ENCODE peak calls at places on chromosome 22, in ten cellular contexts. Q is lung; T is CD4-positive, alpha-beta T cell; N is heart right ventricle; D is pancreas; X is K562; W is GM12865; L is astrocyte of the spinal cord; K is A549; O is astrocyte. A is an unnamed sample.

GRCh38 chr22:44380716-44381500 is 68.2 kb upstream of the SHISAL1 start:
- DNase-seq in Q (no peak), T (no peak), N (no peak), D (no peak), X (no peak), W (no peak), L (no peak), K (no peak), O (no peak), A (no peak)

GRCh38 chr22:27460596-27461347 is 340.8 kb downstream of the MN1 start:
- DNase-seq in Q (no peak), T (no peak), N (peak), D (no peak), X (no peak), W (no peak), L (peak), K (no peak), O (peak), A (no peak)

GRCh38 chr22:46754110-46754799 is 8.2 kb upstream of the TBC1D22A start:
- DNase-seq in Q (peak), T (peak), N (peak), D (peak), X (peak), W (peak), L (peak), K (peak), O (peak), A (no peak)

GRCh38 chr22:47846206-47846605 is 1083.8 kb downstream of the TBC1D22A start:
- DNase-seq in Q (no peak), T (no peak), N (no peak), D (no peak), X (no peak), W (no peak), L (no peak), K (no peak), O (no peak), A (no peak)

GRCh38 chr22:20918663-20919220 is 1.5 kb downstream of the CRKL start:
- DNase-seq in Q (no peak), T (no peak), N (no peak), D (no peak), X (peak), W (no peak), L (no peak), K (no peak), O (no peak), A (no peak)

GRCh38 chr22:25702571-25703167 is 39.3 kb upstream of the MYO18B start:
- DNase-seq in Q (no peak), T (no peak), N (no peak), D (no peak), X (no peak), W (peak), L (no peak), K (no peak), O (no peak), A (no peak)

GRCh38 chr22:23058481-23059336 is 11.6 kb upstream of the GNAZ start:
- DNase-seq in Q (no peak), T (no peak), N (no peak), D (peak), X (no peak), W (no peak), L (no peak), K (no peak), O (no peak), A (peak)

GRCh38 chr22:35463231-35463933 is 63.4 kb downstream of the MCM5 start:
- DNase-seq in Q (no peak), T (no peak), N (no peak), D (no peak), X (no peak), W (no peak), L (no peak), K (no peak), O (no peak), A (no peak)

GRCh38 chr22:46824348-46824909 is 62.0 kb downstream of the TBC1D22A start:
- DNase-seq in Q (no peak), T (no peak), N (no peak), D (no peak), X (no peak), W (no peak), L (no peak), K (no peak), O (no peak), A (no peak)

GRCh38 chr22:25404923-25405853 is 159.3 kb upstream of the GRK3 start:
- DNase-seq in Q (peak), T (peak), N (peak), D (peak), X (peak), W (peak), L (peak), K (peak), O (peak), A (peak)

GRCh38 chr22:25348391-25348790 is 129.0 kb downstream of the CRYBB2 start:
- DNase-seq in Q (no peak), T (no peak), N (no peak), D (no peak), X (no peak), W (no peak), L (no peak), K (no peak), O (no peak), A (no peak)

GRCh38 chr22:23270212-23270733 is 90.0 kb downstream of the BCR start:
- DNase-seq in Q (no peak), T (no peak), N (no peak), D (no peak), X (no peak), W (no peak), L (no peak), K (no peak), O (no peak), A (no peak)

GRCh38 chr22:17786435-17787158 is 12.3 kb upstream of the BID start:
- DNase-seq in Q (no peak), T (no peak), N (peak), D (no peak), X (peak), W (no peak), L (peak), K (no peak), O (peak), A (no peak)

GRCh38 chr22:25942989-25943411 is 201.0 kb downstream of the MYO18B start:
- DNase-seq in Q (no peak), T (no peak), N (peak), D (peak), X (no peak), W (no peak), L (no peak), K (peak), O (no peak), A (no peak)

GRCh38 chr22:33000342-33001280 is 57.6 kb downstream of the SYN3 start:
- DNase-seq in Q (no peak), T (peak), N (peak), D (peak), X (peak), W (peak), L (peak), K (peak), O (no peak), A (peak)

GRCh38 chr22:39654959-39655579 is 84.5 kb downstream of the CACNA1I start:
- DNase-seq in Q (no peak), T (no peak), N (no peak), D (no peak), X (peak), W (peak), L (no peak), K (peak), O (no peak), A (no peak)

GRCh38 chr22:50626856-50627451 is 998 bp downstream of the ARSA start:
- DNase-seq in Q (no peak), T (no peak), N (no peak), D (peak), X (no peak), W (no peak), L (no peak), K (no peak), O (no peak), A (no peak)

GRCh38 chr22:37544955-37545702 is 15.2 kb upstream of the CDC42EP1 start:
- DNase-seq in Q (peak), T (peak), N (peak), D (peak), X (peak), W (peak), L (peak), K (peak), O (no peak), A (peak)

GRCh38 chr22:46183733-46184132 is 33.4 kb downstream of the PPARA start:
- DNase-seq in Q (no peak), T (no peak), N (no peak), D (no peak), X (no peak), W (no peak), L (no peak), K (no peak), O (no peak), A (no peak)

GRCh38 chr22:50702261-50702671 is 29.6 kb downstream of the SHANK3 start:
- DNase-seq in Q (no peak), T (no peak), N (no peak), D (no peak), X (no peak), W (no peak), L (no peak), K (no peak), O (no peak), A (no peak)

GRCh38 chr22:28034760-28035401 is 115.8 kb upstream of the PITPNB start:
- DNase-seq in Q (peak), T (no peak), N (peak), D (peak), X (peak), W (peak), L (peak), K (no peak), O (peak), A (no peak)

GRCh38 chr22:32545801-32546200 is 71.2 kb downstream of the FBXO7 start:
- DNase-seq in Q (no peak), T (no peak), N (no peak), D (no peak), X (no peak), W (no peak), L (no peak), K (no peak), O (peak), A (no peak)

GRCh38 chr22:48106215-48106614 is 1343.8 kb downstream of the TBC1D22A start:
- DNase-seq in Q (no peak), T (no peak), N (no peak), D (no peak), X (no peak), W (no peak), L (no peak), K (no peak), O (no peak), A (no peak)

GRCh38 chr22:28008649-28009048 is 89.6 kb upstream of the PITPNB start:
- DNase-seq in Q (no peak), T (no peak), N (no peak), D (no peak), X (no peak), W (no peak), L (no peak), K (no peak), O (no peak), A (no peak)

GRCh38 chr22:24707477-24707816 is 67.1 kb downstream of the PIWIL3 start:
- DNase-seq in Q (no peak), T (no peak), N (no peak), D (no peak), X (no peak), W (no peak), L (no peak), K (peak), O (no peak), A (no peak)

GRCh38 chr22:23401111-23401909 is 178.8 kb downstream of the IGLL1 start:
- DNase-seq in Q (no peak), T (no peak), N (no peak), D (peak), X (peak), W (no peak), L (peak), K (no peak), O (peak), A (no peak)

GRCh38 chr22:44862981-44863860 is 110.8 kb downstream of the ARHGAP8 start:
- DNase-seq in Q (no peak), T (no peak), N (no peak), D (no peak), X (peak), W (peak), L (no peak), K (no peak), O (no peak), A (no peak)

GRCh38 chr22:35446365-35446764 is 46.4 kb downstream of the MCM5 start:
- DNase-seq in Q (no peak), T (no peak), N (no peak), D (no peak), X (no peak), W (no peak), L (peak), K (no peak), O (peak), A (no peak)

DNA sequence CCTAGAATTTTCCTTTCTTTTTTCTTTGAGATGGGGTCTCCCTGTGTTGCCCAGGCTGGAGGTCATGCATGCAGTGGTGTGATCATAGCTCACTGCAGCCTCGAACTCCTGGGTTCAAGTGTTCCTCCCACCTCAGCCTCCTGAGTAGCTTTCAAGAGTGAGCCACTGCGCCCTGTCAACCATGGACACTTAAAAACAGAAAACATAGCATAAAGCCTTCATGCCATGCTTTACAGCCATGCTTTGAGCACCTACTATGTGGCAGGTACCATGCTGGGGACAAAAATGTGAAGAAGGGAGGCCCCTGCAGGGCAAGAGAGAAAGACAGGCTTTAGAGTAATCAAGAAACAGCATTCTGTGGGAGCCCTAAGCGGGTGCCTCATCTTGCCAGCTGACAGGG is 13.7 kb upstream of the GNB1L start:
- DNase-seq in Q (no peak), T (no peak), N (no peak), D (no peak), X (no peak), W (no peak), L (no peak), K (no peak), O (no peak), A (no peak)
- TF ChIP-seq CTCF in Q (no peak), T (no peak), N (no peak), D (no peak), X (peak), W (no peak), L (no peak), K (no peak), O (no peak), A (no peak)

DNA sequence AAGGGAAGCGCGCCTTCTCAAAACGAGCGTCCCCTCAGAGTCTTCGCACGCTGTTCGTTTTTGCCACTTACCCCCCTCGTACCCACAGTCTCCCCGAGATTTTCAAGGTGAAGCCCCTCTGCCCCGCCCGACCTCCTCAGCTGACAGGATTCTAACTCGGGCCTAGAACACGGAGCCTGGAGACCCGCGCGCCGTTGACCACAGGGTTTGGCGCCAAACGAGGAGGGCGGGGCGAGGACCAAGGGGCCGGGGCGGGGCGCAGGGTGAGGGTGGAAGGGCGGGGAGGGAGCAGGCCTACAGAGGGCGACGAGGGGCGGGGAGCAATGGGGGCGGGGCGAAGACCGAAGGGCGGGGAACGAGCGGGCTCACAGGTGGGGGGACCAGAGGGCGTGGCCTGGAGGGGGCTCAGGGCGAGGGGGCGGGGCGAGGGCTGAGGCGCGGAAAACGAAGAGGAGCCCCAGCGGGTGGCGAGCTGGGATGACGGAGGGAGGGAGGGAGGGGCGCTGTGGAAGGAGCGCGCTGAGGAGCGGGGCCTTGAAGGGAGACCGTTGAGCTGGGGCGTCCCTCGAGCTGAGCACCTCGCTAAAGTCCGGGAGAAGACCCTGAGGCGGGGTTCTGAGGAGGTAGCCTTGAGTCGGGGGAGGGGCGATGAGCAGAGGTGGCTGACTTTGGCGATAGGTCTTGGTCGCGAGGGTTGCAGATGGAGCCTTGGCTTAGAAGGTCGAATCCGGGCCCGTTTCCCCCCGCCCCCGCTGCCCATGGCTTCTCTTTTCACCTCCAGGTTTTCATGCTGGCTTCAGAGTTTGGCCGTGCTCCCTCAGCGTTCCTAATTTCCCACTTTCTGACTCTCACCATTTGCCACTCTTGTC is at the start of gene DMC1:
- DNase-seq in Q (peak), T (peak), N (peak), D (peak), X (peak), W (peak), L (peak), K (peak), O (peak), A (peak)
- TF ChIP-seq CTCF in Q (no peak), T (no peak), N (no peak), D (no peak), X (no peak), W (no peak), L (no peak), K (no peak), O (no peak), A (no peak)

GRCh38 chr22:49152146-49152929 is 675.3 kb downstream of the BRD1 start:
- DNase-seq in Q (no peak), T (no peak), N (no peak), D (no peak), X (peak), W (no peak), L (no peak), K (no peak), O (no peak), A (no peak)

GRCh38 chr22:49151256-49152131 is 676.2 kb downstream of the BRD1 start:
- DNase-seq in Q (no peak), T (no peak), N (no peak), D (no peak), X (no peak), W (no peak), L (no peak), K (no peak), O (no peak), A (no peak)

GRCh38 chr22:49154433-49154832 is 673.2 kb downstream of the BRD1 start:
- DNase-seq in Q (no peak), T (no peak), N (no peak), D (no peak), X (no peak), W (no peak), L (no peak), K (no peak), O (no peak), A (no peak)

GRCh38 chr22:49153921-49154320 is 673.8 kb downstream of the BRD1 start:
- DNase-seq in Q (no peak), T (no peak), N (no peak), D (no peak), X (no peak), W (no peak), L (no peak), K (no peak), O (no peak), A (no peak)

DNA sequence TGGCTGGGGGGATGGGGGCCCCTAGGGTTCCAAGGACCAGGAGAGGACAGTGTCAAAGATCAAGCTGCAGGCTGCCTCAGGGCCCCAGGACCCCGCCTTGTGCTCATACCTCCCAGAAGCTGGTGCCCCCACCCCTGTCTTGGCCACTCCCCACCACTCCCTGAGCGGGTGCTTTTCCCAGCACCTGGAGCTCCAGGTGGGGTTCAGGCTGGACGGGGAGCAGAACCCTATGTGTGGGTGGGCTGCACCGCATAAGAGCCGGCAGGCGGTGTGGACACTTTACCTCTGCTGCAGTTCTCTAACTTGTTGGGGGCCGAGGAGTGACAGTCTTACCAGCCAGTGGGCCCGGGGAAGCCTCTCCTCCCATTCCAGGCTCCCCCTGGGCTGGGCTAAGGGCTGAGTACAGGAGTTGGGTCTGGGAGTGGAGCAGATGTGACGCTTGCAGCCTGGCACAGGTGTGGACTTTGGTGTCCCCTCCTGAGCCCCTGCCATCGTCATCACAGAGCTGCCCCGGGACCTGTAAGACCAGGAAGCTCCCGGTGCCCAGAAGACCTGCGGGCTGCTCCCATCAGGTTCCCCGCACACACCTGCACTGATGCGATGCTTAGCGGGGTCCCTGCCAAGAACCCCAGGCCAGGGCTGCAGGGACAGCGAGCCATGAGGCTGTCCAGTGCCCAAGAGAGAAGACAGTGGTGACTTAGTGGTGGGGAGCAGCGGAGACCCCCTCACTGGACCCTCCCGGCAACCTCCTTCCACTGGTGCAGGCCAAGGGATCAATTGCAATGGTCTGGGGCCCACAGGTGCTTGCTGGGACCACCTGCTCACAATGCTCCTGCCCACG is 674.5 kb downstream of the BRD1 start:
- DNase-seq in Q (no peak), T (no peak), N (no peak), D (no peak), X (no peak), W (no peak), L (no peak), K (no peak), O (no peak), A (no peak)
- TF ChIP-seq CTCF in Q (no peak), T (no peak), N (no peak), D (no peak), X (no peak), W (no peak), L (no peak), K (no peak), O (no peak), A (no peak)

GRCh38 chr22:42695294-42695693 is 25.4 kb downstream of the A4GALT start:
- DNase-seq in Q (no peak), T (no peak), N (peak), D (no peak), X (no peak), W (no peak), L (no peak), K (no peak), O (no peak), A (no peak)

GRCh38 chr22:42693055-42693762 is 27.5 kb downstream of the A4GALT start:
- DNase-seq in Q (no peak), T (no peak), N (no peak), D (no peak), X (no peak), W (no peak), L (no peak), K (no peak), O (no peak), A (no peak)

GRCh38 chr22:42691440-42691839 is 29.2 kb downstream of the A4GALT start:
- DNase-seq in Q (no peak), T (no peak), N (no peak), D (no peak), X (no peak), W (no peak), L (no peak), K (no peak), O (no peak), A (no peak)

GRCh38 chr22:42693763-42694683 is 26.6 kb downstream of the A4GALT start:
- DNase-seq in Q (no peak), T (no peak), N (no peak), D (no peak), X (no peak), W (no peak), L (no peak), K (no peak), O (no peak), A (no peak)

GRCh38 chr22:42692239-42693054 is 28.2 kb downstream of the A4GALT start:
- DNase-seq in Q (no peak), T (no peak), N (no peak), D (no peak), X (no peak), W (peak), L (no peak), K (peak), O (no peak), A (peak)
- TF ChIP-seq CTCF in Q (no peak), T (no peak), N (no peak), D (no peak), X (peak), W (peak), L (no peak), K (no peak), O (no peak), A (no peak)

A was measured in activated B cell treated with CpG ODN at 0.5 μM for 24 hours.